ENCODE peak calls at places on chromosomes 5 and 9, in seven cellular contexts. D is pancreas, L is iPS DF 6.9, K is lung, P is heart left ventricle, J is esophagus squamous epithelium, Q is Peyer's patch. U is an unnamed sample.

GRCh38 chr5:111135946-111136345 is 43.8 kb downstream of the WDR36 start:
- DNase-seq in Q (no peak), K (no peak), P (no peak), L (no peak), D (no peak), J (no peak), U (no peak)

GRCh38 chr9:2109066-2109650 is 94.0 kb downstream of the SMARCA2 start:
- DNase-seq in K (no peak), Q (no peak), L (no peak), D (no peak), J (no peak), P (no peak), U (no peak)

GRCh38 chr5:137036630-137037029 is 462.5 kb downstream of the SPOCK1 start:
- DNase-seq in L (no peak), J (no peak), K (no peak), P (no peak), Q (no peak), D (no peak), U (no peak)

GRCh38 chr9:15999422-16000339 is 446.8 kb downstream of the CCDC171 start:
- DNase-seq in Q (no peak), K (no peak), P (no peak), L (no peak), D (no peak), J (no peak), U (no peak)

GRCh38 chr9:17987174-17987573 is 408.3 kb downstream of the SH3GL2 start:
- DNase-seq in J (no peak), Q (no peak), K (no peak), D (no peak), P (no peak), L (no peak), U (no peak)

GRCh38 chr9:107208121-107208520 is 75.0 kb upstream of the RAD23B start:
- DNase-seq in D (no peak), P (no peak), L (no peak), K (no peak), Q (no peak), J (no peak), U (no peak)

GRCh38 chr5:123262275-123262823 is 160.9 kb downstream of the CEP120 start:
- DNase-seq in Q (no peak), P (no peak), D (no peak), L (no peak), K (no peak), J (no peak), U (no peak)

GRCh38 chr9:92660266-92660665 is 9.7 kb downstream of the IPPK start:
- DNase-seq in J (no peak), D (peak; percentile 32), Q (no peak), L (no peak), K (no peak), P (no peak), U (peak; percentile 47)

GRCh38 chr9:81653240-81653639 is 36.1 kb downstream of the TLE1 start:
- DNase-seq in P (no peak), J (no peak), K (no peak), L (no peak), Q (no peak), D (no peak), U (no peak)

GRCh38 chr9:20473566-20474116 is 148.7 kb downstream of the MLLT3 start:
- DNase-seq in Q (no peak), D (no peak), P (no peak), J (no peak), L (no peak), K (no peak), U (no peak)

GRCh38 chr9:34431661-34432060 is 26.7 kb downstream of the FAM219A start:
- DNase-seq in L (no peak), K (no peak), P (no peak), Q (no peak), D (peak; percentile 62), J (no peak), U (no peak)

GRCh38 chr9:34430843-34431437 is 27.4 kb downstream of the FAM219A start:
- DNase-seq in K (peak; percentile 32), Q (no peak), P (peak; percentile 82), J (no peak), L (peak; percentile 39), D (peak; percentile 73), U (no peak)

GRCh38 chr9:34426340-34427074 is 31.9 kb downstream of the FAM219A start:
- DNase-seq in Q (no peak), J (no peak), K (no peak), L (no peak), P (no peak), D (no peak), U (no peak)

GRCh38 chr9:34428325-34428958 is 29.9 kb downstream of the FAM219A start:
- DNase-seq in D (no peak), L (no peak), J (no peak), P (no peak), Q (no peak), K (no peak), U (no peak)
- H3K27ac ChIP-seq in D (no peak overlapping the region), L (no peak overlapping the region), J (no peak overlapping the region), P (no peak overlapping the region), Q (no peak overlapping the region), K (no peak overlapping the region), U (no peak overlapping the region)

DNA sequence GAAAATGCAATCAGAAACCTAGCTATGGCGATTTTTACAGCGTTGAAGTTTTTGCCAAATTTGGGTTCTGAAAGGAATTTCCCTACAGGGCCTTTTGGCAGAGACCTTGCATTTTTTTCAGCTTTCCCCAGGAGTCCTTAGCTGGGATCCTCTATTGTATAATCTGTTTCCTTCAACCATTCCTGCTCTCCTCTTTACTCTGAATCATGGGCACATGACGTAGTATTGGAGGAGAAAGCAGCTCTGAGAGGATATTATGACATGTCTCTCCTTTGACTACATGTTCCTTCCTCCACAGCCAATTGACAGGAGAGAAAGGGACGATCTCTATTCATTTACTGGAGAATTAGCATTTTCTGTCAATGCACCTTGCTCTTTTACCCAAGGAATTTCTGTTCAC is 118.5 kb upstream of the ERCC6L2 start:
- DNase-seq in P (no peak), K (no peak), J (no peak), L (no peak), D (no peak), Q (no peak), U (no peak)
- H3K4me1 ChIP-seq in P (no peaks in the 10 kb centered on the region), K (no peaks in the 10 kb centered on the region), J (peaks cover 51% of the 10 kb centered on the region), L (peaks cover 11% of the 10 kb centered on the region), D (no peaks in the 10 kb centered on the region), Q (no peaks in the 10 kb centered on the region), U (no peaks in the 10 kb centered on the region)

DNA sequence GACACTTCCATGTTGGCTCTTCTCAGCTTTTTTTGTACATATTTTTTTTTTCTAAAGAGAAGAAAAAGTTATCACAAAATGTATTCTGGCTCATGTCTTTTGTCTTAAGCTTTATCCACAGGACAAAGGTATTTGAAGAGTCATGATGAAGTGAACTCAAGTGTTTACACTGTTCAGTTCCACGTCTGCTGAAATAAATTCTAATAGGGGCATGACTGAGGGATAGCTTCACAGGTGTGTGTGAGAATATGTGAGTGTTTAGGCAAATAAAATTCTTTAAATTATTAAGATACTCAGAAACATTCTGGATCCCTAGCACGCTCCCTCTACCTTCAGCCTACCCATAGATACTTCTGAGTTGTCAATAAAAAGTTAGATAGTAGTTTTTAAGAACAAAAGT is 59.8 kb downstream of the BAAT start:
- DNase-seq in D (no peak), P (no peak), J (no peak), Q (no peak), L (no peak), K (no peak), U (no peak)
- H3K27ac ChIP-seq in D (no peak overlapping the region), P (no peak overlapping the region), J (no peak overlapping the region), Q (no peak overlapping the region), L (no peak overlapping the region), K (no peak overlapping the region), U (no peak overlapping the region)

GRCh38 chr9:33818832-33819500 is 2.0 kb downstream of the UBE2R2 start:
- DNase-seq in D (no peak), K (no peak), Q (no peak), L (no peak), P (no peak), J (no peak), U (no peak)
- H3K4me1 ChIP-seq in D (peaks cover 36% of the 10 kb centered on the region), K (peaks cover 23% of the 10 kb centered on the region), Q (peaks cover 1% of the 10 kb centered on the region), L (no peaks in the 10 kb centered on the region), P (peaks cover 15% of the 10 kb centered on the region), J (peaks cover 80% of the 10 kb centered on the region), U (peaks cover 78% of the 10 kb centered on the region)

DNA sequence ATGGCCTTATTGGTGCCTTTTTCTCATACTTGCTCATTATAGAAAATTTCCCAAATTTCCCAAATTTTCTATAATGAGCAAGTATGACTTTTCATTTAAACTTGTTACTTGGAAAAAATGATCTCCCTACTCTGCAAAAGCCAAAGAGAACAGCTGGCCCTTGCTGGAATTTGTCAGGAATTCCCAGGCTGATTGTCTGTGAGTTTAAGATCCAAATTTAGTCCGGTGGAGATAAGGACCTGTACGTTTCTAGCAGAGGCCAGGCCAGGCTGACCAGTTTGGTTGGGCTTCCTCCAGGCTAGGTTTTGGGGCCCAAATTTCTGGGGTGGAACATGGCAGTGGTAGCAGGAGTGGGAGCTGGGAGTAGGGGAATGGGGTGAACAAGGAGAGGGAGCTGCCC is 51.9 kb downstream of the NEURL1B start:
- DNase-seq in J (no peak), P (no peak), Q (no peak), L (no peak), K (no peak), D (peak; percentile 36), U (peak; percentile 42)
- H3K27ac ChIP-seq in J (peak overlapping the region; percentile 83), P (peak overlapping the region; percentile 89), Q (no peak overlapping the region), L (no peak overlapping the region), K (peak overlapping the region; percentile 55), D (no peak overlapping the region), U (no peak overlapping the region)

U was measured in spleen.